ENCODE peak calls at places on chromosomes 12 and 14, in five cellular contexts. K is body of pancreas, A is upper lobe of left lung, Q is ovary, W is endothelial cell of umbilical vein. T is an unnamed sample.

GRCh38 chr12:116201908-116202307 is 75.6 kb downstream of the MED13L start:
- DNase-seq in K (no peak), W (no peak), A (no peak), Q (no peak), T (no peak)

GRCh38 chr12:98895086-98895651 is 250.1 kb downstream of the APAF1 start:
- DNase-seq in Q (no peak), K (no peak), W (no peak), A (no peak), T (no peak)

GRCh38 chr14:64880382-64881121 is 845 bp upstream of the SPTB start:
- DNase-seq in A (peak; percentile 41), K (peak; percentile 61), W (peak; percentile 8), Q (no peak), T (peak; percentile 23)

GRCh38 chr14:104724981-104725771 is 1.1 kb downstream of the ADSS1 start:
- DNase-seq in A (no peak), K (no peak), W (no peak), Q (no peak), T (no peak)

GRCh38 chr12:89883630-89884364 is 175.2 kb upstream of the ATP2B1 start:
- DNase-seq in Q (no peak), W (peak; percentile 65), K (no peak), A (no peak), T (no peak)

GRCh38 chr14:55102141-55102547 is 26.9 kb upstream of the LGALS3 start:
- DNase-seq in A (peak; percentile 88), Q (peak; percentile 80), W (peak; percentile 98), K (peak; percentile 78), T (peak; percentile 25)

GRCh38 chr14:39218171-39218769 is 15.4 kb upstream of the MIA2 start:
- DNase-seq in W (peak; percentile 50), Q (no peak), A (no peak), K (no peak), T (no peak)

GRCh38 chr12:66708704-66709443 is 30.0 kb upstream of the GRIP1 start:
- DNase-seq in W (peak; percentile 34), A (no peak), K (no peak), Q (no peak), T (no peak)

GRCh38 chr14:100030441-100031153 is 34.6 kb upstream of the EVL start:
- DNase-seq in A (no peak), Q (no peak), K (no peak), W (peak; percentile 52), T (no peak)
- H3K27ac ChIP-seq in A (peak overlapping the region; percentile 71), Q (no peak overlapping the region), K (peak overlapping the region; percentile 31), W (peak overlapping the region; percentile 73), T (no peak overlapping the region)

GRCh38 chr12:109879332-109880048 is 851 bp downstream of the GLTP start:
- DNase-seq in A (no peak), K (peak; percentile 24), Q (no peak), W (peak; percentile 33), T (no peak)

GRCh38 chr12:109881752-109882151 is 1.4 kb upstream of the GLTP start:
- DNase-seq in W (no peak), A (no peak), Q (no peak), K (no peak), T (no peak)

GRCh38 chr12:109878749-109879148 is 1.6 kb downstream of the GLTP start:
- DNase-seq in A (no peak), Q (no peak), W (no peak), K (no peak), T (no peak)

GRCh38 chr12:109880938-109881337 is 597 bp upstream of the GLTP start:
- DNase-seq in W (peak; percentile 14), K (no peak), Q (no peak), A (no peak), T (no peak)

DNA sequence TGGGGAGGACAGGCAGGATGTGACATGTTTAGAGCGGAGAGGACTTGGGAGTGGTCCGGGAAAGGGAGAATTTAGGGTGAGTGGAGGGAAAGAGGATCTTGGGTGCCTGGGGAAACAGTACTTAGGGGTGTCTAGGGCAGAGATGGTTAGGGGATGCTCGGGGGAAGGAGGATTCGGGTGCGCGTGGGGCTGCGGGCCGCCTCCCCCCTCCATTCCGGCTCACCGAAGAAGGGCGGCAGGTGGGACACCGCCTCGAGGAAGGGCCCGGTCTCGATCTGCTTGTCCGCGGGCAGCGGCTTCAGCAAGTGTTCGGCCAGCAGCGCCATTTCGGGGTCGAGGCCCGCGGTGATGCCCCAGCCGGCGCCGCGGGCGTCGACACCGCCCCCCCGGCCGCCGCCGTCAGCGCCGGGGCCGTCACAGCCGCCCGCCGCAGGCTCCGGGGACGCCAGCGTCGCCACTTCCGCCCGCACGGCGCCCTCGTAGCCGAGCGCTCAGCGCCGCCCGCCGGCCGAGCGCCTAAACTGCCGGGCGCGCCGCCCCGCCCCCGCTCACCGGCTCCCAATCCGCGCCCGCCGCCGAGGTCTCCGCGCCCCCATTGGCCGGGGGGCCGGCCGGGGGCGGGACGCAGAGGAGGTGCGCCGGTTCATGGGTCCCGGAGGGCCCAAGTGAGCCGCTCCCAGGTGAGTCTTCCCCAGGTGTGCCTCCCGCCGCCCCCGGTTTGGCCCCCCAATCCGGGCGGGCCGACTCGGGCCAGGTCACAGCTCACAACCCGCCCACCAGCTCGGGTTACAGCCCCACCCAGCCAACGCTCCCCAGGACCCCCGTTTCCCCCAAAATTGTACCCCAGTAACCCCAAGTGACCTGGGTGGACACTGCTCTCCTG is at the start of gene GLTP:
- DNase-seq in Q (peak; percentile 84), K (peak; percentile 89), W (peak; percentile 80), A (peak; percentile 90), T (peak; percentile 86)
- TF ChIP-seq CTCF in Q (peak; percentile 91), K (peak; percentile 88), W (peak; percentile 68), A (peak; percentile 100), T (no peak)

GRCh38 chr12:59046763-59047534 is 126.6 kb upstream of the LRIG3 start:
- DNase-seq in Q (no peak), K (no peak), W (peak; percentile 29), A (no peak), T (no peak)

GRCh38 chr12:59041241-59042121 is 121.2 kb upstream of the LRIG3 start:
- DNase-seq in W (peak; percentile 89), A (no peak), K (no peak), Q (no peak), T (no peak)

GRCh38 chr12:59040043-59040442 is 119.7 kb upstream of the LRIG3 start:
- DNase-seq in Q (no peak), A (no peak), W (no peak), K (no peak), T (no peak)

GRCh38 chr12:59040651-59041050 is 120.3 kb upstream of the LRIG3 start:
- DNase-seq in W (peak; percentile 79), A (no peak), K (no peak), Q (no peak), T (no peak)

DNA sequence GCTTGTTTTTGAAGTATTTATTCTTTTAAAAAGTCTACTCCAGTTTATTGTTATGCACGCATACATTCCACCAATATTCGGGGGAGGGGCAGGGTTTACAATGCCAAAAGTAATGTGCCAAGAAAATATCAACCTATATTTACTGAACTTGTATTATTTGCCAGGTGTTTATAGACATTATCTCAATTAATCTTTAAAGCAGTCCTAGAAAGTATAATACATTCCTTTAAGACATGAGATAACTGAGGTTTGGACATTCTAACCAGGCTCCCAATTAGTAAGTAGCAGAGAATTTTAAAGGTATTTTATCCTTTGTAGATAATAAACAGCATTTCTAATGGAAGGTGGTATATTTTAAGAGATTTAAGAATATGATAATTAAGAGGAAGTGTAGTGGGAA is 124.5 kb upstream of the LRIG3 start:
- DNase-seq in W (no peak), Q (no peak), K (no peak), A (no peak), T (no peak)
- H3K27me3 ChIP-seq in W (no peaks in the 10 kb centered on the region), Q (no peaks in the 10 kb centered on the region), K (no peaks in the 10 kb centered on the region), A (no peaks in the 10 kb centered on the region), T (no peaks in the 10 kb centered on the region)

DNA sequence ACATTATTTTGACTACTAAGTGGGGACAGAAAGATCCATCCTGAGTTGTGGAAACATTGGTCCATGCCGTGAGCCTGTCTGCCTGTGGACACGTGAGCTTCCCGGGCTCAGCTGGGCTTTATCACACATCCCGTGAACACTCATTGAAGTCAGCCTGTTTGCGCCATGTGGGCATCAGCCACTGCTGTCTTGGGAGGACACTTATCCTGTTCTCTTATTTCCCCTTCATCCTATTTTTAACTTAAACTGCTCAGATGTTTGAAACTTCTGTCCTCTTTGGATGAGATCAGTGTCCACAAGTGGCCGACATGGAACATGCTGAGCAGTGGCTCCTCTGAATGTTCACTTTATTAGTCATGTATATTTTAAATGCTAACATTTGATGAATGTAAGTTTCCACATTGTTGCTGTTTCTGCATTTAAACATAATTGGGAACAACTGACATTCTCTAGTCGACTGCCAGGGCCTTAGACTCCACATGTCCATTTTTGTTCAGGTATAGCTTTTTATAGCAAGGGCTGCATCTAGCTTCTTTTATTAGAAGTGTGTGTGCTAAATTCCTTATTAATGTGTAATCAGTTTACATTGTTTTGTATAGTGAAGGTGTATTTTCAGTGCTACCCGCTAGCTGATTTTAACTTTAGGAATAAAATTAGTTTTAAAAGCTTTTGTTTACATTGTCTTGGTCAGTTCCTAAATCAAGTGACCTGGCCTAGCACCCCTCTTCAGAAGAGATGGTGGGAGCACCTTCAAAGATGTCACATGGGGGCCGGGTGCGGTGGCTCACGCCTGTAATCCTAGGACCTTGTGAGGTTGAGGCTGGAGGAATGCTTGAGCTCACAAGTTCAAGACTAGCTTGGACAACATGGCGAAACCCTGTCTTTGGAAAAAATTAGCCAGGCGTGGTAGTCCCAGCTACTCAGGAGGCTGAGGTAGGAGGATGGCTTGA is 24.0 kb downstream of the RNF34 start:
- DNase-seq in K (no peak), W (no peak), A (no peak), Q (no peak), T (no peak)
- H3K27ac ChIP-seq in K (no peak overlapping the region), W (no peak overlapping the region), A (no peak overlapping the region), Q (no peak overlapping the region), T (no peak overlapping the region)

GRCh38 chr12:58459191-58459590 is 461.1 kb downstream of the LRIG3 start:
- DNase-seq in A (no peak), W (no peak), K (no peak), Q (no peak), T (no peak)
- TF ChIP-seq CTCF in A (no peak), W (no peak), K (no peak), Q (no peak), T (no peak)

GRCh38 chr12:60263146-60263545 is 667.3 kb downstream of the SLC16A7 start:
- DNase-seq in K (no peak), Q (no peak), A (no peak), W (no peak), T (no peak)

GRCh38 chr12:60255044-60255443 is 659.2 kb downstream of the SLC16A7 start:
- DNase-seq in Q (no peak), A (no peak), W (no peak), K (no peak), T (no peak)

GRCh38 chr12:60262378-60262777 is 666.5 kb downstream of the SLC16A7 start:
- DNase-seq in K (no peak), Q (no peak), A (no peak), W (peak; percentile 8), T (no peak)

GRCh38 chr12:60257063-60257462 is 661.2 kb downstream of the SLC16A7 start:
- DNase-seq in K (no peak), W (peak; percentile 82), Q (no peak), A (no peak), T (no peak)

GRCh38 chr12:60259241-60259640 is 663.4 kb downstream of the SLC16A7 start:
- DNase-seq in K (no peak), A (no peak), W (no peak), Q (no peak), T (no peak)
- H3K27me3 ChIP-seq in K (no peaks in the 10 kb centered on the region), A (no peaks in the 10 kb centered on the region), W (no peaks in the 10 kb centered on the region), Q (no peaks in the 10 kb centered on the region), T (no peaks in the 10 kb centered on the region)

GRCh38 chr14:50768220-50768619 is 62.7 kb downstream of the NIN start:
- DNase-seq in W (no peak), Q (no peak), K (no peak), A (no peak), T (no peak)
- H3K27ac ChIP-seq in W (peak overlapping the region; percentile 23), Q (no peak overlapping the region), K (peak overlapping the region; percentile 16), A (no peak overlapping the region), T (no peak overlapping the region)

T was measured in CD4-positive, alpha-beta T cell.